ENCODE peak calls at places on chromosomes 12 and 14, in ten cellular contexts. D is stomach, Q is lower leg skin, Y is ovary, P is psoas muscle, N is neural crest cell, V is uterus, O is fibroblast of the aortic adventitia, M is GM12865, S is right lobe of liver. G is an unnamed sample.

GRCh38 chr14:73403181-73403752 is 55.1 kb downstream of the NUMB start:
- DNase-seq in D (no peak), Q (no peak), Y (no peak), P (no peak), N (no peak), V (no peak), O (no peak), M (no peak), S (no peak), G (no peak)

GRCh38 chr14:73238941-73239340 is 1.6 kb downstream of the PAPLN start:
- DNase-seq in D (no peak), Q (no peak), Y (no peak), P (no peak), N (no peak), V (no peak), O (no peak), M (no peak), S (peak; percentile 44), G (no peak)

GRCh38 chr12:129704232-129704830 is 199.5 kb downstream of the TMEM132D start:
- DNase-seq in D (no peak), Q (no peak), Y (no peak), P (no peak), N (no peak), V (no peak), O (no peak), M (no peak), S (no peak), G (no peak)

GRCh38 chr14:41016213-41016612 is 590.5 kb upstream of the LRFN5 start:
- DNase-seq in D (no peak), Q (no peak), Y (no peak), P (no peak), N (no peak), V (no peak), O (no peak), M (no peak), S (no peak), G (no peak)

GRCh38 chr14:31568151-31568550 is 6.9 kb downstream of the NUBPL start:
- DNase-seq in D (no peak), Q (no peak), Y (no peak), P (no peak), N (no peak), V (no peak), O (peak; percentile 56), M (no peak), S (no peak), G (no peak)

GRCh38 chr14:100747021-100747586 is 20.4 kb downstream of the DLK1 start:
- DNase-seq in D (no peak), Q (peak; percentile 86), Y (no peak), P (peak; percentile 57), N (no peak), V (peak; percentile 23), O (peak; percentile 89), M (no peak), S (peak; percentile 26), G (no peak)

GRCh38 chr14:75628816-75629215 is 31.9 kb downstream of the ERG28 start:
- DNase-seq in D (no peak), Q (no peak), Y (no peak), P (no peak), N (no peak), V (no peak), O (no peak), M (no peak), S (no peak), G (no peak)

GRCh38 chr12:82120901-82121300 is 237.3 kb downstream of the CCDC59 start:
- DNase-seq in D (no peak), Q (no peak), Y (no peak), P (no peak), N (no peak), V (no peak), O (no peak), M (no peak), S (no peak), G (no peak)

GRCh38 chr12:6042447-6042846 is 82.0 kb downstream of the VWF start:
- DNase-seq in D (no peak), Q (no peak), Y (no peak), P (no peak), N (no peak), V (no peak), O (no peak), M (no peak), S (no peak), G (no peak)

GRCh38 chr12:115223322-115223721 is 539.3 kb upstream of the TBX3 start:
- DNase-seq in D (no peak), Q (no peak), Y (no peak), P (no peak), N (no peak), V (no peak), O (peak; percentile 75), M (no peak), S (no peak), G (no peak)

GRCh38 chr12:82627799-82628198 is 58.9 kb upstream of the TMTC2 start:
- DNase-seq in D (no peak), Q (no peak), Y (no peak), P (no peak), N (no peak), V (no peak), O (peak; percentile 21), M (peak; percentile 53), S (no peak), G (peak; percentile 37)

GRCh38 chr12:7009512-7009911 is 8.8 kb downstream of the LPCAT3 start:
- DNase-seq in D (no peak), Q (no peak), Y (no peak), P (no peak), N (no peak), V (no peak), O (no peak), M (no peak), S (no peak), G (no peak)

GRCh38 chr14:103858063-103858820 is 10.9 kb upstream of the PPP1R13B start:
- DNase-seq in D (no peak), Q (no peak), Y (no peak), P (no peak), N (no peak), V (no peak), O (no peak), M (no peak), S (peak; percentile 46), G (no peak)

GRCh38 chr12:62268956-62269355 is 8.8 kb downstream of the USP15 start:
- DNase-seq in D (no peak), Q (no peak), Y (no peak), P (no peak), N (no peak), V (no peak), O (peak; percentile 58), M (no peak), S (no peak), G (no peak)

GRCh38 chr12:101992091-101992490 is 69.7 kb downstream of the WASHC3 start:
- DNase-seq in D (no peak), Q (no peak), Y (no peak), P (no peak), N (no peak), V (no peak), O (peak; percentile 30), M (no peak), S (no peak), G (no peak)

GRCh38 chr12:43760396-43760795 is 1.6 kb downstream of the IRAK4 start:
- DNase-seq in D (peak; percentile 66), Q (no peak), Y (no peak), P (no peak), N (no peak), V (no peak), O (no peak), M (no peak), S (no peak), G (no peak)

GRCh38 chr12:48454675-48455074 is 17.7 kb upstream of the ANP32D start:
- DNase-seq in D (no peak), Q (no peak), Y (no peak), P (no peak), N (no peak), V (no peak), O (peak; percentile 66), M (peak; percentile 45), S (no peak), G (no peak)

GRCh38 chr14:88682495-88683114 is 110.1 kb downstream of the EML5 start:
- DNase-seq in D (no peak), Q (no peak), Y (no peak), P (no peak), N (no peak), V (no peak), O (no peak), M (no peak), S (no peak), G (no peak)

GRCh38 chr12:52241205-52241842 is 8.3 kb downstream of the KRT7 start:
- DNase-seq in D (no peak), Q (peak; percentile 83), Y (no peak), P (no peak), N (no peak), V (no peak), O (no peak), M (no peak), S (no peak), G (peak; percentile 6)
- TF ChIP-seq CTCF in D (no peak), Q (no peak), Y (no peak), P (no peak), N (no peak), V (no peak), O (no peak), M (no peak), S (no peak), G (no peak)

DNA sequence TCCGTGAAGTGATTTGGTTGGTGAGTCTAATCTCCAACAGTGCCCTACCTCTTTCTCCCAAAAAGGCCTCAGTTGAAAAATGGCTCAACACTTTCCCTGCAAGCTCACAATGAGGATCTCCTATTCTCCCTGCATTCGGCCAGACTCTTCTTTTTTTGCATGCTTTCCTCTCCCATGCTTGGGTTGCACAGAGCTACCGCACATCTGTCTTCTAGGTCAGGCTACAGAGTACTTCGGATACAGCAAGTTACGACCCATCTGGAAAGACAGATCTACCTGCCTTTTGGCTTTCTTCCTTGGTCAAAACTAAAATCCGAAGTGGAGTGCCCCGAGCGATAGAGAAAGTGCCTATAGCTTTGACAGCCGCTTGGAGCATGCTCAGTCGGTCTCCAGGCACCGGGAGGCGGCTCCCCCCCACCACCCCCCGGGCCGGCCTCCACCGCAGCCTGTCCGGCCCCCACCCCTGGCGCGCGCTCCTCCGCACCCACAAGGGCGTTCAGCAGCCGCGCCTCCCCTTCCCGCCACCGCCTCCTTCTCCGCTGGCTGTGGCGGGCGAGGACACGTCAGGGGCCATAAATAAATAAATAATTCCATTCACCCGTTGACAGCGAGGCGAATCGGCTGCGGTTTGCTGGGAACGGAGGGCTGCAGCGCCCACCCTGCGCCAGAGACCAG is at the start of gene SLC16A7:
- DNase-seq in D (peak; percentile 87), Q (peak; percentile 97), Y (peak; percentile 89), P (peak; percentile 93), N (peak; percentile 61), V (peak; percentile 91), O (peak; percentile 85), M (peak; percentile 94), S (peak; percentile 95), G (peak; percentile 78)
- TF ChIP-seq CTCF in D (no peak), Q (no peak), Y (no peak), P (no peak), N (no peak), V (no peak), O (peak; percentile 12), M (no peak), S (no peak), G (no peak)

GRCh38 chr14:36070056-36071043 is 106.2 kb downstream of the PTCSC3 start:
- DNase-seq in D (peak; percentile 75), Q (no peak), Y (no peak), P (peak; percentile 15), N (peak; percentile 65), V (no peak), O (peak; percentile 50), M (peak; percentile 75), S (peak; percentile 77), G (peak; percentile 51)
- TF ChIP-seq CTCF in D (no peak), Q (no peak), Y (no peak), P (peak; percentile 33), N (peak; percentile 84), V (peak; percentile 27), O (peak; percentile 76), M (peak; percentile 75), S (peak; percentile 69), G (peak; percentile 86)

GRCh38 chr12:111687255-111687654 is 1.4 kb downstream of the ACAD10 start:
- DNase-seq in D (no peak), Q (no peak), Y (no peak), P (no peak), N (no peak), V (no peak), O (no peak), M (peak; percentile 68), S (no peak), G (peak; percentile 32)
- TF ChIP-seq CTCF in D (no peak), Q (no peak), Y (no peak), P (no peak), N (no peak), V (no peak), O (no peak), M (peak; percentile 50), S (no peak), G (peak; percentile 26)

G was measured in GM10248.